ENCODE peak calls at places on chromosomes 13 and 19, in six cellular contexts. R, E, X, B, Y and U are unnamed samples. For H3K4me1, the result is how much of the 10 kb centered on the place peaks cover.

GRCh38 chr13:70568571-70568970 is 460.3 kb upstream of the KLHL1 start:
- DNase-seq in R (no peak), E (peak), X (peak), B (no peak), Y (no peak), U (peak)

GRCh38 chr19:3496392-3497273 is 3.8 kb downstream of the DOHH start:
- DNase-seq in R (no peak), E (no peak), X (no peak), B (no peak), Y (no peak), U (no peak)

GRCh38 chr19:35901055-35901644 is 810 bp upstream of the NFKBID start:
- DNase-seq in R (no peak), E (no peak), X (peak), B (no peak), Y (no peak), U (no peak)

GRCh38 chr13:113582841-113583631 is 1.5 kb upstream of the TFDP1 start:
- DNase-seq in R (peak), E (no peak), X (no peak), B (peak), Y (no peak), U (no peak)

GRCh38 chr19:40210919-40211318 is 7.3 kb downstream of the TTC9B start:
- DNase-seq in R (no peak), E (no peak), X (no peak), B (no peak), Y (no peak), U (no peak)

GRCh38 chr19:2586196-2586595 is 110.3 kb downstream of the GADD45B start:
- DNase-seq in R (no peak), E (no peak), X (no peak), B (peak), Y (no peak), U (no peak)

GRCh38 chr19:39194832-39195542 is 1.8 kb upstream of the NCCRP1 start:
- DNase-seq in R (no peak), E (no peak), X (no peak), B (no peak), Y (no peak), U (peak)

GRCh38 chr19:5046339-5047039 is 77.6 kb downstream of the KDM4B start:
- DNase-seq in R (peak), E (peak), X (peak), B (peak), Y (no peak), U (peak)

GRCh38 chr13:86864376-86864775 is 806.8 kb upstream of the SLITRK5 start:
- DNase-seq in R (no peak), E (no peak), X (no peak), B (no peak), Y (no peak), U (no peak)

GRCh38 chr13:51760592-51760991 is 43.4 kb downstream of the DHRS12 start:
- DNase-seq in R (no peak), E (no peak), X (no peak), B (no peak), Y (no peak), U (no peak)

DNA sequence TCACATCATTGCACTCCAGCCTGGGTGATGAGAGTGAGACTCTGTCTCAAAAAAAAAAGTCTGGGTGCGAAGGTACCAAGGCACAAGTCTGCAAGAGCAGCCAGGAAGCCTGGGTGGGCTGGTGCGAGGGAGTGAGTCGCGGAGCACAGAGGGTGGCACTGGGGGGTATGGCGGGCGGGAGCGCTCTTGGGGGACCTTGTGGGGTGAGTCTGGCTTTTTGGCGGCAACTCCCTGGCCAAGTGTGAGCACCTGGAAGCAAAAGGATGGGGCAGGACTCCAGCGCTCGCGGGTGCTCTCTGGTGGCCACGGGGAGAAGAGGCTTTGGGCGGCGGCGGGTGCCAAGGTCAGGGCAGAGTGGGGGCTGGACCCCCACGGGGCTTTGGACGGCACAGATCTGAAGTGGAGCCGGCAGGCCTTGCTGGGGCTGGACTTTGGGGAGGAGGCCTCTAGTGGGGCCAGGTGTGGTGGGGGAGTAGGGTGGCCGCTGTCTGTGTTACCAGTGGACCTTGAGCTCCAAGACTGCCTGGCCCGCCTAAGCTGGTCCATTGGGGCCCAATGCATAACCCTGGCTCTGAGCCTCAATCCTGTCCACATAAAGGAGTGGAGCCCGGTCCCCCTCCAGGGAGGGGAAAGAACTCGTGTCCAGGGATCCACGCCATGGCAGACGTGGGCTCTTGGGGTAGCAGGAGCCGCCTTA is 1.6 kb downstream of the P2RY11 start:
- DNase-seq in R (peak), E (no peak), X (peak), B (peak), Y (no peak), U (no peak)
- H3K4me1 ChIP-seq in R (under half), E (under half), X (under half), B (under half), Y (under half), U (under half)

GRCh38 chr13:38180100-38180499 is 169.6 kb upstream of the UFM1 start:
- DNase-seq in R (no peak), E (no peak), X (peak), B (no peak), Y (no peak), U (no peak)

GRCh38 chr13:38176664-38177063 is 173.0 kb upstream of the UFM1 start:
- DNase-seq in R (no peak), E (no peak), X (no peak), B (no peak), Y (no peak), U (no peak)

GRCh38 chr13:38180670-38181069 is 169.0 kb upstream of the UFM1 start:
- DNase-seq in R (no peak), E (no peak), X (peak), B (no peak), Y (no peak), U (no peak)
- H3K4me3 ChIP-seq in R (no peak), E (no peak), X (peak), B (no peak), Y (no peak), U (no peak)

GRCh38 chr19:55695511-55696290 is 20.7 kb downstream of the EPN1 start:
- DNase-seq in R (peak), E (no peak), X (no peak), B (no peak), Y (no peak), U (no peak)

GRCh38 chr19:55692681-55693081 is 17.7 kb downstream of the EPN1 start:
- DNase-seq in R (peak), E (no peak), X (no peak), B (no peak), Y (no peak), U (no peak)

GRCh38 chr19:55694656-55695491 is 19.8 kb downstream of the EPN1 start:
- DNase-seq in R (peak), E (no peak), X (no peak), B (no peak), Y (no peak), U (no peak)

GRCh38 chr19:55693336-55693974 is 18.4 kb downstream of the EPN1 start:
- DNase-seq in R (peak), E (no peak), X (no peak), B (no peak), Y (no peak), U (no peak)

GRCh38 chr19:55694241-55694655 is 19.2 kb downstream of the EPN1 start:
- DNase-seq in R (peak), E (no peak), X (no peak), B (no peak), Y (no peak), U (no peak)
- H3K4me1 ChIP-seq in R (under half), E (under half), X (under half), B (under half), Y (under half), U (under half)

GRCh38 chr13:74062933-74063332 is 71.3 kb downstream of the KLF12 start:
- DNase-seq in R (no peak), E (no peak), X (no peak), B (no peak), Y (peak), U (no peak)
- H3K4me3 ChIP-seq in R (peak), E (no peak), X (peak), B (no peak), Y (peak), U (no peak)

GRCh38 chr13:48493076-48493765 is 39.7 kb downstream of the RCBTB2 start:
- DNase-seq in R (no peak), E (no peak), X (no peak), B (no peak), Y (no peak), U (no peak)
- H3K4me1 ChIP-seq in R (under half), E (under half), X (under half), B (under half), Y (under half), U (under half)

GRCh38 chr13:109704771-109705628 is 81.4 kb downstream of the IRS2 start:
- DNase-seq in R (peak), E (peak), X (peak), B (no peak), Y (peak), U (no peak)
- H3K4me3 ChIP-seq in R (peak), E (peak), X (no peak), B (no peak), Y (no peak), U (no peak)

GRCh38 chr19:6246174-6247006 is 33.4 kb downstream of the MLLT1 start:
- DNase-seq in R (peak), E (no peak), X (no peak), B (no peak), Y (no peak), U (no peak)
- H3K4me1 ChIP-seq in R (under half), E (under half), X (under half), B (under half), Y (under half), U (under half)

DNA sequence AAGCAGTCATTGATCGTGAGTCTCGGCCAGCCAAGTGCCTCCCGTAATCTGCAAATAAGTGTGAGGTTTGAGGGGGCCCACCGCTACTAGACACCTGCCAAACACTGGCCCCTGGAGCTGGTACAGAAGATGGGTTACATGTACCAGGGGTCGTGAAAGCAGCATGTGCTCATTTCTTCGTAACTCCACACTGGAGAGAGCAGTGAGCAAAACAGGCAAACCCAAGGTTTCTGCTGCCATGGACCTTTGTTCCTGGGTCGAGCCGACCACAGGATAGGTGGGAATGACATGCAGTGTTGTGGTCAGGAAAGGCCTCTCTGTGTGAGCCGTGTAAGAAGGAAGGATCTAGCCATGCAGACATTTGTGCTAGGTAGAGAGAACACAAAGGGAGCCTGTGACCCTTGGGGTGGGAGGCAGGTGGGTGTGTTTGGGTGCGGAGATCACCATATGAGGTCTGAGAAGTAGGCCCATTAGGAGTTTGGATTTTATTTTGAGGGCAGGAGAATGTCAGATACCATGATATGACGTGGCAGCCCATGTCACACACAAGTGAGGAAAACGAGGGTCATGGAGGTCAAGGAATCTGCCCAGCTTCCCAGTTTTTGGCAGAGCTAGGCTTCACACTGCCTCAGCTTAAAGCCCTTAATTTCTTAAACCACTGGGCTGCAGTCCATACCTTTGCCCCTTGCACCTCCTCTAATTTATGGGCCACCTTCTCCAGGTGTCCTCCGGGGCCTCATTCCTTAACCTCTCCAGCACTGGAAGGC is 915 bp downstream of the GTF3A start:
- DNase-seq in R (no peak), E (no peak), X (peak), B (no peak), Y (no peak), U (no peak)
- H3K4me3 ChIP-seq in R (peak), E (peak), X (peak), B (peak), Y (peak), U (peak)

DNA sequence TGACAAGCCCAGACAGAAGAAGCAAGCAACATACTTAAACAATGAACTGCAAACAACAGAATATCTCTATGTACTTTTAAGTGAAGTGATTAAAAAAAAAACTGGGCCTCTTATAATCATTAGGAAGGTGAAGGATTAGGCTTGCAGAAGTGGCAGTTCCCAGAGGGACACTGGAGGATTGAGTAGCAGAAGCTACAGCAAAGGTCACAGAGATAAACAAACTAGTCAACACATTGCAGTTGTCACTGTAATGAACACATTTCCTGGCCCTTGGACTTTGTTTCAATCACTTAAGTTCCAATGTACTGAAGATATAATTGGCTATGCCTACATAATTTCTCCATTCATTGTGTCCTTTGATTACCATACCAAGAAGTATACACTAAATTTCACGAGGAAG is 1498.8 kb downstream of the SLITRK5 start:
- DNase-seq in R (no peak), E (no peak), X (no peak), B (no peak), Y (no peak), U (no peak)
- H3K4me1 ChIP-seq in R (under half), E (under half), X (under half), B (under half), Y (under half), U (under half)

GRCh38 chr13:98508280-98509074 is 68.4 kb downstream of the STK24 start:
- DNase-seq in R (no peak), E (no peak), X (peak), B (no peak), Y (no peak), U (no peak)

GRCh38 chr13:98509271-98510155 is 67.4 kb downstream of the STK24 start:
- DNase-seq in R (peak), E (peak), X (peak), B (no peak), Y (peak), U (peak)

GRCh38 chr13:98506343-98507059 is 70.4 kb downstream of the STK24 start:
- DNase-seq in R (no peak), E (no peak), X (no peak), B (no peak), Y (no peak), U (no peak)

GRCh38 chr13:98504371-98504963 is 72.4 kb downstream of the STK24 start:
- DNase-seq in R (no peak), E (no peak), X (no peak), B (no peak), Y (no peak), U (no peak)

GRCh38 chr13:98507060-98507797 is 69.7 kb downstream of the STK24 start:
- DNase-seq in R (peak), E (no peak), X (peak), B (peak), Y (peak), U (peak)
- H3K4me3 ChIP-seq in R (no peak), E (no peak), X (no peak), B (no peak), Y (no peak), U (no peak)